ENCODE peak calls at places on chromosomes 4 and X, in four cellular contexts. Q is H1, L is HepG2, Y is GM12878. Z is an unnamed sample.

GRCh38 chr4:98394134-98394533 is 132.9 kb downstream of the RAP1GDS1 start:
- DNase-seq in Q (no peak), L (no peak), Y (no peak), Z (no peak)

GRCh38 chr4:48329976-48330375 is 11.4 kb upstream of the SLAIN2 start:
- DNase-seq in Q (no peak), L (no peak), Y (no peak), Z (no peak)

GRCh38 chrX:7139202-7140081 is 8.1 kb upstream of the STS start:
- DNase-seq in Q (no peak), L (no peak), Y (no peak), Z (no peak)

GRCh38 chr4:176927664-176928063 is 134.9 kb upstream of the VEGFC start:
- DNase-seq in Q (no peak), L (no peak), Y (no peak), Z (no peak)

GRCh38 chrX:48278958-48279357 is 23.8 kb downstream of the SSX1 start:
- DNase-seq in Q (no peak), L (peak), Y (no peak), Z (peak)

GRCh38 chr4:48093949-48094550 is 40.0 kb downstream of the TXK start:
- DNase-seq in Q (peak), L (no peak), Y (no peak), Z (no peak)

GRCh38 chrX:43386872-43387271 is 269.2 kb upstream of the MAOA start:
- DNase-seq in Q (no peak), L (no peak), Y (no peak), Z (no peak)

GRCh38 chr4:15771419-15772058 is 6.6 kb upstream of the CD38 start:
- DNase-seq in Q (no peak), L (no peak), Y (peak), Z (no peak)

GRCh38 chr4:3486556-3487270 is 23.6 kb downstream of the DOK7 start:
- DNase-seq in Q (no peak), L (no peak), Y (no peak), Z (no peak)

GRCh38 chrX:96721398-96721797 is 36.8 kb downstream of the DIAPH2 start:
- DNase-seq in Q (no peak), L (peak), Y (peak), Z (no peak)

GRCh38 chr4:6332042-6332668 is 62.5 kb downstream of the WFS1 start:
- DNase-seq in Q (no peak), L (no peak), Y (no peak), Z (peak)

GRCh38 chr4:173913496-173913895 is 370.0 kb downstream of the FBXO8 start:
- DNase-seq in Q (no peak), L (no peak), Y (no peak), Z (no peak)

GRCh38 chr4:13331827-13332226 is 152.3 kb downstream of the RAB28 start:
- DNase-seq in Q (no peak), L (no peak), Y (no peak), Z (no peak)

GRCh38 chr4:77031544-77031943 is 44.2 kb downstream of the CCNI start:
- DNase-seq in Q (no peak), L (no peak), Y (no peak), Z (no peak)

GRCh38 chrX:12921886-12922599 is 15.6 kb downstream of the TLR8 start:
- DNase-seq in Q (no peak), L (no peak), Y (no peak), Z (no peak)

GRCh38 chr4:110119880-110120279 is 78.5 kb downstream of the ELOVL6 start:
- DNase-seq in Q (no peak), L (no peak), Y (no peak), Z (no peak)

GRCh38 chrX:104854188-104854587 is 288.2 kb downstream of the IL1RAPL2 start:
- DNase-seq in Q (no peak), L (no peak), Y (no peak), Z (no peak)

GRCh38 chrX:71454222-71454621 is 78.7 kb upstream of the OGT start:
- DNase-seq in Q (no peak), L (no peak), Y (no peak), Z (no peak)

GRCh38 chr4:77931452-77932135 is 69.0 kb downstream of the MRPL1 start:
- DNase-seq in Q (no peak), L (no peak), Y (no peak), Z (no peak)

GRCh38 chr4:92535599-92535998 is 231.8 kb downstream of the GRID2 start:
- DNase-seq in Q (no peak), L (no peak), Y (no peak), Z (no peak)

GRCh38 chrX:8927066-8927465 is 106.9 kb downstream of the FAM9B start:
- DNase-seq in Q (no peak), L (no peak), Y (no peak), Z (no peak)

GRCh38 chrX:54564942-54565341 is 34.9 kb downstream of the GNL3L start:
- DNase-seq in Q (no peak), L (no peak), Y (no peak), Z (no peak)

GRCh38 chr4:84150177-84150576 is 348.9 kb downstream of the NKX6-1 start:
- DNase-seq in Q (no peak), L (no peak), Y (no peak), Z (no peak)

GRCh38 chr4:81827568-81828202 is 356.0 kb upstream of the RASGEF1B start:
- DNase-seq in Q (no peak), L (no peak), Y (peak), Z (no peak)

GRCh38 chr4:108849611-108850406 is 87.0 kb upstream of the ETNPPL start:
- DNase-seq in Q (no peak), L (no peak), Y (peak), Z (no peak)

GRCh38 chrX:123361371-123361770 is 177.3 kb downstream of the GRIA3 start:
- DNase-seq in Q (no peak), L (no peak), Y (no peak), Z (no peak)

GRCh38 chrX:139787601-139788000 is 79.6 kb upstream of the MCF2 start:
- DNase-seq in Q (no peak), L (no peak), Y (no peak), Z (no peak)
- TF ChIP-seq JUND in Q (no peak), L (no peak), Y (no peak), Z (no peak)

GRCh38 chr4:41212221-41213203 is 1.8 kb downstream of the APBB2 start:
- DNase-seq in Q (no peak), L (peak), Y (peak), Z (peak)

GRCh38 chr4:41215969-41216293 is 1.6 kb upstream of the APBB2 start:
- DNase-seq in Q (no peak), L (no peak), Y (no peak), Z (no peak)

GRCh38 chr4:41215155-41215554 is 813 bp upstream of the APBB2 start:
- DNase-seq in Q (no peak), L (no peak), Y (no peak), Z (peak)

GRCh38 chr4:41214158-41215146 is at the start of gene APBB2:
- DNase-seq in Q (peak), L (peak), Y (peak), Z (peak)

GRCh38 chr4:41213563-41214157 is 682 bp downstream of the APBB2 start:
- DNase-seq in Q (no peak), L (no peak), Y (no peak), Z (no peak)
- TF ChIP-seq JUND in Q (no peak), L (no peak), Y (no peak), Z (no peak)

GRCh38 chrX:154542723-154543424 is 3.8 kb downstream of the G6PD start:
- DNase-seq in Q (no peak), L (peak), Y (no peak), Z (peak)
- TF ChIP-seq JUND in Q (no peak), L (no peak), Y (no peak), Z (no peak)

GRCh38 chr4:88661724-88662123 is 35.9 kb downstream of the NAP1L5 start:
- DNase-seq in Q (no peak), L (no peak), Y (no peak), Z (no peak)

GRCh38 chr4:88660446-88661294 is 37.0 kb downstream of the NAP1L5 start:
- DNase-seq in Q (no peak), L (peak), Y (no peak), Z (no peak)

GRCh38 chr4:88655226-88655625 is 42.4 kb downstream of the NAP1L5 start:
- DNase-seq in Q (no peak), L (no peak), Y (no peak), Z (no peak)

GRCh38 chr4:88659890-88660208 is 37.8 kb downstream of the NAP1L5 start:
- DNase-seq in Q (no peak), L (peak), Y (no peak), Z (no peak)

DNA sequence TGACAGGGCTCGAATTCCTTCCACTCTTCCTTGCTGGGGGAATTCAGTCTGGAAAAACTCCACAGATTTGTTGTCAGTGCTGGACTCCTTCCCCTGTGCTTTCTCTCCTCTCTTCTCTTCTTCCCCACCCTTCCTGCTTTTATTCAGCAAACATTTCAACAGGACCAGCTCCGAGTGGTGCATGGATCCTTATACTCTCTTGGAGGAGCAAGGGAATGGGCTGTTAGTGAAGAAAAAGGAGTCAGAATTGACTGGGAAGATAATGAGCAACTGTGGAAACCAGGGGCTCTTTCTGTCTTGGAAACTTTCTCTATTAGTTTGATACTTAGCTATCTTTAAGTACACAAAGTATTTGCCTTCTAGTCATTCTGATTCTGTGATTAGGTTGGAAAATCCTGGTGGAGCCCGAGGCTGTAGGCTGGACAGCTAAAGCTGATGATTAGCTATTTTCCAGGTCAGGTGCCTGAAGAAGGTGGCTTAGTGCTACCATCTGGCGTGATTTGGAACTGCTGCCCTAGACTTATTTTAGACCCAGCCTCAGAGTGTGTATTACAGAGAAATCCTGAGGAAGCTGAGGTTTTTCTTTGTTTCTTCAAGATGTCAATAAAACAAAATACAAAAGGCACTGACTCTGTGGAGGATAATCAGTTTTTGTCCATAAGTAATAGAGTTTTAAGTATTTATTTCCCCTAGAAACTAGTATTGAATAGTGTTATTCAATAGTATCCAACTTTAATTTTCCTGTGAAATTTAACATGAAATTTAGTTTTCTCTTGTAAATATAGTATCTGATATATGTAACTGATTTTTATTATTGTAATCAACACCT is 38.4 kb downstream of the NAP1L5 start:
- DNase-seq in Q (no peak), L (peak), Y (peak), Z (peak)
- TF ChIP-seq JUND in Q (no peak), L (no peak), Y (no peak), Z (no peak)

GRCh38 chrX:22060451-22060940 is 28.4 kb downstream of the PHEX start:
- DNase-seq in Q (no peak), L (no peak), Y (no peak), Z (no peak)
- TF ChIP-seq JUND in Q (no peak), L (no peak), Y (peak), Z (no peak)

DNA sequence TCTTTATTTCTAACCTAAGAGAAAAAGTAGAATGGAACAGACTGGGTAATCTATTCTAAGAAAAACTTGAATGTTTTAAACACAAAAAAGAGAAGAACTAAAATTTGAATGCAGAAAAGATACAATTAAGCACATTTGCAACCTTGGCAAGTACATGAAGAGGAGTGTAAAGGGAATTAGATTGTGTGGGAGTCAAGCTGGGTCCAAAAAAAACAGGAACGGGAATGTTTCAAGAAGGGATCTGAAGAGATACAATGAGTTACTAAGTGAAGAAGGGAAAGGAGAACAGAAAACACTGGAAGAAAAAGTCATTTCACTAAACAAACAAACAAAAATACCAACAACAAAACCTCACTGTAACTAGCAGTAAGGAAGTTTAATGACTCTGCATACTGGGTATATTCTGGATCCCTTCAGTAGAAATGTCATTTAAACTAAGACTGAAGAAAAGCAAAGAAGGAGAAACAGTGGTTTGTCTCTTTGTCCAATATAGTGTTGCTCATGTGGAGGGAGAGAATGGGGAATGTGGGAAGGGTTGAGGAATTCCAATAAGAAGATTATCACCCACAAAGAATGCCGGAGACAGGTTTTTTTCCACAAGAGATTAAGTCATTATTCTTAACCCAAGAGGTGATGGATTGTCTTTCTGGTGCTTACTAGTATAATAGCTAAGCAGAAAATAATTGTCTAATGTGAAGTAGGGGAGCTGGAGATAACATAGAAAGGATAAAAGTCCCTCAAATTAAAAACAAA is 50.4 kb upstream of the PTPN13 start:
- DNase-seq in Q (no peak), L (no peak), Y (no peak), Z (no peak)
- TF ChIP-seq JUND in Q (no peak), L (no peak), Y (no peak), Z (no peak)

Z was measured in T47D.